ENCODE peak calls at places on chromosomes 16 and 17, in ten cellular contexts. P is endothelial cell, C is lower leg skin, W is cardiac fibroblast, N is osteoblast, Q is left ventricle myocardium inferior, H is coronary artery, S is upper lobe of right lung, B is type B pancreatic cell, L is esophagus muscularis mucosa. V is an unnamed sample.

GRCh38 chr17:57243171-57243622 is 13.1 kb upstream of the MSI2 start:
- DNase-seq in P (peak), C (peak), W (peak), N (peak), Q (peak), H (no peak), S (peak), B (no peak), L (no peak), V (peak)

GRCh38 chr16:84985079-84986065 is 26.0 kb downstream of the ZDHHC7 start:
- DNase-seq in P (no peak), C (no peak), W (peak), N (peak), Q (no peak), H (no peak), S (no peak), B (no peak), L (no peak), V (no peak)

GRCh38 chr16:64242510-64242909 is 879.4 kb downstream of the CDH11 start:
- DNase-seq in P (no peak), C (no peak), W (no peak), N (no peak), Q (peak), H (no peak), S (no peak), B (no peak), L (no peak), V (no peak)

GRCh38 chr16:17832738-17833137 is 362.0 kb upstream of the XYLT1 start:
- DNase-seq in P (no peak), C (no peak), W (peak), N (no peak), Q (no peak), H (no peak), S (no peak), B (no peak), L (no peak), V (no peak)

GRCh38 chr16:54936086-54936978 is 5.7 kb downstream of the IRX5 start:
- DNase-seq in P (peak), C (no peak), W (peak), N (peak), Q (no peak), H (no peak), S (no peak), B (no peak), L (peak), V (peak)

GRCh38 chr17:65227637-65228036 is 90.5 kb downstream of the RGS9 start:
- DNase-seq in P (no peak), C (no peak), W (no peak), N (no peak), Q (no peak), H (no peak), S (no peak), B (no peak), L (no peak), V (no peak)

GRCh38 chr16:78584213-78584860 is 484.9 kb downstream of the WWOX start:
- DNase-seq in P (no peak), C (no peak), W (no peak), N (peak), Q (no peak), H (no peak), S (no peak), B (no peak), L (no peak), V (no peak)

GRCh38 chr17:15966879-15967248 is 21.9 kb downstream of the ADORA2B start:
- DNase-seq in P (no peak), C (no peak), W (no peak), N (no peak), Q (no peak), H (no peak), S (peak), B (no peak), L (no peak), V (no peak)

GRCh38 chr16:11848842-11849241 is 2.5 kb downstream of the RSL1D1 start:
- DNase-seq in P (no peak), C (no peak), W (peak), N (no peak), Q (no peak), H (no peak), S (no peak), B (no peak), L (no peak), V (peak)

GRCh38 chr17:1124896-1125774 is 54.6 kb downstream of the ABR start:
- DNase-seq in P (no peak), C (no peak), W (no peak), N (peak), Q (no peak), H (no peak), S (no peak), B (no peak), L (no peak), V (no peak)

GRCh38 chr16:50490828-50491227 is 57.4 kb upstream of the NKD1 start:
- DNase-seq in P (no peak), C (no peak), W (no peak), N (no peak), Q (no peak), H (no peak), S (no peak), B (no peak), L (no peak), V (no peak)

GRCh38 chr17:38748329-38749221 is at the start of gene PCGF2:
- DNase-seq in P (peak), C (peak), W (peak), N (peak), Q (peak), H (peak), S (peak), B (peak), L (peak), V (peak)

GRCh38 chr17:8155341-8156173 is 3.4 kb upstream of the PER1 start:
- DNase-seq in P (no peak), C (peak), W (peak), N (peak), Q (no peak), H (no peak), S (no peak), B (peak), L (no peak), V (peak)

GRCh38 chr16:19294156-19294649 is 8.7 kb downstream of the CLEC19A start:
- DNase-seq in P (peak), C (peak), W (no peak), N (no peak), Q (peak), H (no peak), S (peak), B (no peak), L (no peak), V (peak)

GRCh38 chr17:45320931-45321461 is 4.2 kb upstream of the MAP3K14 start:
- DNase-seq in P (no peak), C (no peak), W (peak), N (peak), Q (no peak), H (no peak), S (no peak), B (no peak), L (no peak), V (peak)

GRCh38 chr17:50316016-50316587 is 29.8 kb upstream of the XYLT2 start:
- DNase-seq in P (no peak), C (no peak), W (no peak), N (no peak), Q (no peak), H (no peak), S (no peak), B (no peak), L (no peak), V (no peak)

GRCh38 chr16:62445909-62446308 is 409.7 kb upstream of the CDH8 start:
- DNase-seq in P (no peak), C (no peak), W (no peak), N (no peak), Q (no peak), H (no peak), S (no peak), B (no peak), L (no peak), V (no peak)

GRCh38 chr16:15650698-15651161 is 685 bp downstream of the NDE1 start:
- DNase-seq in P (peak), C (no peak), W (peak), N (peak), Q (no peak), H (peak), S (no peak), B (no peak), L (no peak), V (peak)

GRCh38 chr17:63542942-63543821 is 7.1 kb upstream of the DCAF7 start:
- DNase-seq in P (no peak), C (no peak), W (no peak), N (peak), Q (no peak), H (peak), S (peak), B (no peak), L (no peak), V (no peak)

GRCh38 chr16:25838724-25839186 is 147.0 kb downstream of the HS3ST4 start:
- DNase-seq in P (peak), C (peak), W (peak), N (no peak), Q (no peak), H (no peak), S (no peak), B (no peak), L (no peak), V (peak)

GRCh38 chr16:30376508-30376907 is 1.9 kb downstream of the MYL11 start:
- DNase-seq in P (no peak), C (no peak), W (no peak), N (no peak), Q (no peak), H (peak), S (no peak), B (no peak), L (no peak), V (no peak)

GRCh38 chr16:64094170-64094960 is 1027.5 kb downstream of the CDH11 start:
- DNase-seq in P (no peak), C (no peak), W (peak), N (no peak), Q (no peak), H (no peak), S (no peak), B (no peak), L (no peak), V (no peak)

GRCh38 chr16:861446-861845 is 60.9 kb upstream of the GNG13 start:
- DNase-seq in P (no peak), C (no peak), W (no peak), N (no peak), Q (no peak), H (no peak), S (no peak), B (no peak), L (no peak), V (no peak)

GRCh38 chr17:15378243-15378642 is 36.8 kb upstream of the TEKT3 start:
- DNase-seq in P (no peak), C (no peak), W (no peak), N (no peak), Q (no peak), H (no peak), S (no peak), B (no peak), L (no peak), V (no peak)

GRCh38 chr17:32458367-32458766 is 14.1 kb downstream of the PSMD11 start:
- DNase-seq in P (no peak), C (no peak), W (no peak), N (no peak), Q (no peak), H (no peak), S (no peak), B (no peak), L (no peak), V (no peak)

GRCh38 chr16:11035096-11035495 is 90.7 kb downstream of the CLEC16A start:
- DNase-seq in P (no peak), C (no peak), W (no peak), N (no peak), Q (no peak), H (no peak), S (no peak), B (no peak), L (no peak), V (no peak)

GRCh38 chr16:71499775-71500364 is 10.7 kb upstream of the ZNF19 start:
- DNase-seq in P (peak), C (peak), W (peak), N (peak), Q (no peak), H (no peak), S (no peak), B (no peak), L (no peak), V (peak)

GRCh38 chr17:59003860-59004259 is 102.8 kb downstream of the TRIM37 start:
- DNase-seq in P (no peak), C (no peak), W (no peak), N (no peak), Q (no peak), H (no peak), S (no peak), B (no peak), L (no peak), V (no peak)

GRCh38 chr16:987846-988245 is 6.3 kb downstream of the SOX8 start:
- DNase-seq in P (no peak), C (no peak), W (no peak), N (no peak), Q (no peak), H (no peak), S (no peak), B (no peak), L (no peak), V (no peak)

GRCh38 chr17:50268632-50269287 is 5.5 kb upstream of the TMEM92 start:
- DNase-seq in P (no peak), C (no peak), W (peak), N (peak), Q (no peak), H (peak), S (peak), B (no peak), L (no peak), V (no peak)

GRCh38 chr16:30748634-30749445 is 615 bp downstream of the PHKG2 start:
- DNase-seq in P (peak), C (no peak), W (peak), N (peak), Q (no peak), H (peak), S (peak), B (no peak), L (no peak), V (peak)

GRCh38 chr16:46929378-46930332 is 43.8 kb downstream of the DNAJA2 start:
- DNase-seq in P (peak), C (peak), W (peak), N (peak), Q (peak), H (no peak), S (peak), B (peak), L (no peak), V (peak)

GRCh38 chr16:68257251-68257905 is 6.9 kb upstream of the SLC7A6 start:
- DNase-seq in P (no peak), C (no peak), W (peak), N (peak), Q (no peak), H (no peak), S (no peak), B (no peak), L (no peak), V (peak)

GRCh38 chr16:48623304-48624016 is 13.5 kb upstream of the N4BP1 start:
- DNase-seq in P (peak), C (peak), W (peak), N (peak), Q (peak), H (peak), S (peak), B (peak), L (peak), V (peak)

GRCh38 chr16:6643083-6643686 is 689.5 kb upstream of the RBFOX1 start:
- DNase-seq in P (peak), C (peak), W (peak), N (no peak), Q (no peak), H (no peak), S (no peak), B (no peak), L (no peak), V (peak)

GRCh38 chr16:20383106-20384029 is 21.2 kb downstream of the PDILT start:
- DNase-seq in P (peak), C (peak), W (peak), N (peak), Q (peak), H (no peak), S (no peak), B (no peak), L (no peak), V (peak)

GRCh38 chr16:31528726-31529397 is 1.2 kb downstream of the AHSP start:
- DNase-seq in P (no peak), C (no peak), W (peak), N (peak), Q (no peak), H (no peak), S (no peak), B (no peak), L (no peak), V (no peak)

GRCh38 chr17:8109669-8110455 is 8.5 kb downstream of the ALOXE3 start:
- DNase-seq in P (peak), C (no peak), W (peak), N (peak), Q (peak), H (no peak), S (peak), B (no peak), L (no peak), V (peak)

GRCh38 chr17:7782237-7782636 is 51.8 kb upstream of the KDM6B start:
- DNase-seq in P (no peak), C (no peak), W (peak), N (no peak), Q (no peak), H (no peak), S (no peak), B (no peak), L (no peak), V (no peak)

DNA sequence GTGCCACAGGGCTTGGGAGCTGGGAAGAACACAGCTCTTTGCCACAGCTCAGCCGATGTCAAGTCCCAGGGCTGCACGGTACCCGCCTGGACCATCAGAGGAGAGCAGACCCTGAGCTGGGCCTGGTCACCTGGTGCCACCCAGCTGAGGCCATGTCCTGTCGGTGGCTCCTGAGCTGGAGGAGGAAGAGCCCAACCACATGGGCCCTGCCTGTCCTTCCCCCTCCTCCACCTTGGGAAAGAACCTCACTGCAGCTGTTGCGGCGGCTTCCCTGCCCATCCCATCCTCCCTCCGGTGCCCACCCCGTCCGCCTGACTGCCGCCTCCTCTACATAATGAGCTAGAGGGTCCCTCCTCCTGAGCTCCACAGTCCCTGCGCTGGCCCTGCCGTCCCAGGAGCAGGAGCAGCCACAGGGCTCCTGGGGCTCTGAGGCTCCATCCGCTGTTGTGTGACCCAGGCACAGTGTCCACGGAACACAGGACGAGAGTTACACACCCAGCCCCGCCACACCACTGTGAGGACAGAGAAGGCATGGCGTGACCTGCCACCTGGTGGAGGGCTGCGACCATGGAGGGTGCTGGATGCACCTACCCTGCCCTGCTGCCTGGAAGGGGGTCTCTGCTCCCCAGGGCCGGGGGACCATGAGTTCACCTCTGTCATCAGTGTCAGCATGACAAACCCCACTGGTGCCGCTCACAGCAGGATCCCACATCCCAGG is 21.4 kb upstream of the CHMP6 start:
- DNase-seq in P (no peak), C (no peak), W (no peak), N (peak), Q (peak), H (no peak), S (no peak), B (no peak), L (no peak), V (peak)
- TF ChIP-seq CTCF in P (no peak), C (no peak), W (peak), N (peak), Q (peak), H (peak), S (peak), B (peak), L (peak), V (peak)

DNA sequence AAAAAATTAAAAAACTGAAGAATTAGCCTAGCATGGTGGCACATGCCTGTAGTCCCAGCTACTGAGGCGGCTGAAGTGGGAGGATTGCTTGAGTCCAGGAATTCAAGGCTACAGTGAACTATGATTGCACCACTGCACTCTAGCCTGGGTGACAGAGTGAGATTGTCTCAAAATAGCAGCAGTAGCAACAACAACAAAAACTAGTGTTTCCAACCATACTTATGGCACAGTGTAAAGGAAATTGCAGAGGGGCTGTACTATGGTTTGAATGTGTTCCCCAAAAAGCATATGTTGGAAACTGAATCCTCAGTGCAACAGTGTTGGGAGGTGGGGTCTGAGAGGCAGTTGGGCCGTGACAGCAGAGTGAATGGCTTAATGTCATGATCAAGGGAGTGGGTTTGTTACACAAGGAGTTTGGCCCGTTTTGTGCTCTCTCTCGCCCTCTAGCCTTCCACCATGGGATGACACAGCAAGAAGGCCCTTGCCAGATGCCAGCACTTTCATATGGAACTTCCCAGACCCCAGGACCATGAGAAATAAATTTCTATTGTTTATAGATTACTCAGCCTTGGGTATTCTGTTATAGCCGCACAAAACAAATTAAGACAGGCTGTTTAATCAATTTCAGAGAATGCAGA is 70.0 kb downstream of the PGS1 start:
- DNase-seq in P (no peak), C (no peak), W (no peak), N (no peak), Q (no peak), H (no peak), S (no peak), B (no peak), L (no peak), V (peak)
- TF ChIP-seq CTCF in P (no peak), C (no peak), W (peak), N (peak), Q (no peak), H (no peak), S (peak), B (peak), L (no peak), V (peak)

GRCh38 chr17:36463916-36464764 is 22.3 kb upstream of the ZNHIT3 start:
- DNase-seq in P (peak), C (peak), W (peak), N (peak), Q (peak), H (no peak), S (peak), B (peak), L (no peak), V (peak)
- TF ChIP-seq CTCF in P (no peak), C (no peak), W (no peak), N (no peak), Q (no peak), H (no peak), S (no peak), B (no peak), L (no peak), V (no peak)

GRCh38 chr16:29192329-29193247 is 207.7 kb downstream of the LAT start:
- DNase-seq in P (no peak), C (no peak), W (no peak), N (no peak), Q (no peak), H (peak), S (peak), B (peak), L (no peak), V (peak)
- TF ChIP-seq CTCF in P (no peak), C (no peak), W (peak), N (no peak), Q (no peak), H (no peak), S (peak), B (peak), L (no peak), V (no peak)

GRCh38 chr17:17401271-17401781 is 75.5 kb upstream of the MED9 start:
- DNase-seq in P (no peak), C (no peak), W (peak), N (peak), Q (no peak), H (no peak), S (no peak), B (no peak), L (no peak), V (peak)
- TF ChIP-seq CTCF in P (no peak), C (no peak), W (peak), N (peak), Q (no peak), H (no peak), S (peak), B (no peak), L (no peak), V (peak)

GRCh38 chr17:35170968-35171771 is 23.0 kb downstream of the SLC35G3 start:
- DNase-seq in P (no peak), C (no peak), W (peak), N (no peak), Q (no peak), H (no peak), S (no peak), B (no peak), L (no peak), V (peak)
- TF ChIP-seq CTCF in P (no peak), C (no peak), W (peak), N (peak), Q (peak), H (no peak), S (peak), B (no peak), L (no peak), V (peak)

GRCh38 chr17:82913304-82914043 is 73.7 kb upstream of the ZNF750 start:
- DNase-seq in P (no peak), C (no peak), W (no peak), N (peak), Q (no peak), H (no peak), S (no peak), B (no peak), L (no peak), V (no peak)
- TF ChIP-seq CTCF in P (no peak), C (no peak), W (no peak), N (peak), Q (peak), H (no peak), S (peak), B (no peak), L (peak), V (no peak)

DNA sequence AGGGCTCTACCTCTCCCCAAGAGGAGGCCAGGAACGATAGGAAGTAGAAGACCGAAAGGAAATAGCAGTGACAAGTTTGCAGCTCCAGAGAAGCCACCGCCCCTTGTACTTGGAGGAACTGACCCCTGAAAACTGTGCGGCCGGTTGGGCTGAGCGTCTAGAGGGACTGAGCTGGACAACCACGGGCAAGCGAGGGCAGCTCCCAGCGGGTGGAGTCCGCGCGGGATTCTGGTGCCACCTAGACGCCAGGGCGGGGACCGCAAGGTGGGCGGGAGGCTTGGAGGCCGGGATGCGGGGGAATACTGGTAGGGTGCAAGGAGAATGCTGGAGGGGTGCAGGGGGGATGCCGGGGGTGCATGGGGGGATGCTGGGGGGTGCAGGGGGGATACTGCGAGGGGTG is 1.3 kb upstream of the SLC6A4 start:
- DNase-seq in P (peak), C (peak), W (peak), N (peak), Q (peak), H (peak), S (peak), B (no peak), L (no peak), V (peak)
- TF ChIP-seq CTCF in P (peak), C (no peak), W (peak), N (peak), Q (peak), H (peak), S (peak), B (peak), L (peak), V (no peak)